ENCODE peak calls at places on chromosomes 1 and 21, in seven cellular contexts. One of them, this sample, is unnamed.

GRCh38 chr1:184036517-184036949 is 995 bp downstream of the COLGALT2 start:
- DNase-seq in progenitor cell of endocrine pancreas: peak; percentile 20
- DNase-seq in T-helper 2 cell: peak; percentile 24
- DNase-seq in CD8-positive, alpha-beta memory T cell: no peak
- DNase-seq in NCI-H345: peak; percentile 12
- DNase-seq in left cardiac atrium: peak; percentile 26
- DNase-seq in NCI-H1105: no peak
- DNase-seq in this sample: no peak

GRCh38 chr1:15116966-15117365 is 36.6 kb upstream of the TMEM51 start:
- DNase-seq in left cardiac atrium: no peak
- DNase-seq in progenitor cell of endocrine pancreas: no peak
- DNase-seq in NCI-H345: no peak
- DNase-seq in CD8-positive, alpha-beta memory T cell: no peak
- DNase-seq in NCI-H1105: no peak
- DNase-seq in T-helper 2 cell: no peak
- DNase-seq in this sample: no peak

GRCh38 chr1:151945725-151946365 is 36.5 kb upstream of the THEM4 start:
- DNase-seq in left cardiac atrium: peak; percentile 92
- DNase-seq in NCI-H1105: peak; percentile 59
- DNase-seq in T-helper 2 cell: peak; percentile 93
- DNase-seq in CD8-positive, alpha-beta memory T cell: peak; percentile 85
- DNase-seq in NCI-H345: peak; percentile 7
- DNase-seq in progenitor cell of endocrine pancreas: no peak
- DNase-seq in this sample: peak; percentile 87

GRCh38 chr1:7538849-7539771 is 232.0 kb upstream of the VAMP3 start:
- DNase-seq in NCI-H345: peak; percentile 7
- DNase-seq in CD8-positive, alpha-beta memory T cell: no peak
- DNase-seq in NCI-H1105: no peak
- DNase-seq in T-helper 2 cell: no peak
- DNase-seq in progenitor cell of endocrine pancreas: no peak
- DNase-seq in left cardiac atrium: no peak
- DNase-seq in this sample: no peak

GRCh38 chr1:205430631-205431305 is 8.9 kb upstream of the LEMD1 start:
- DNase-seq in left cardiac atrium: peak; percentile 59
- DNase-seq in NCI-H1105: peak; percentile 34
- DNase-seq in progenitor cell of endocrine pancreas: peak; percentile 47
- DNase-seq in CD8-positive, alpha-beta memory T cell: peak; percentile 42
- DNase-seq in NCI-H345: peak; percentile 8
- DNase-seq in T-helper 2 cell: peak; percentile 38
- DNase-seq in this sample: peak; percentile 24

GRCh38 chr1:31054958-31055481 is 10.5 kb downstream of the PUM1 start:
- DNase-seq in progenitor cell of endocrine pancreas: no peak
- DNase-seq in CD8-positive, alpha-beta memory T cell: no peak
- DNase-seq in NCI-H1105: no peak
- DNase-seq in NCI-H345: no peak
- DNase-seq in T-helper 2 cell: no peak
- DNase-seq in left cardiac atrium: no peak
- DNase-seq in this sample: no peak

GRCh38 chr1:21520899-21521716 is 11.9 kb downstream of the ALPL start:
- DNase-seq in T-helper 2 cell: no peak
- DNase-seq in NCI-H1105: no peak
- DNase-seq in progenitor cell of endocrine pancreas: no peak
- DNase-seq in NCI-H345: no peak
- DNase-seq in left cardiac atrium: no peak
- DNase-seq in CD8-positive, alpha-beta memory T cell: no peak
- DNase-seq in this sample: no peak

GRCh38 chr1:240008298-240008697 is 83.4 kb upstream of the FMN2 start:
- DNase-seq in NCI-H345: no peak
- DNase-seq in T-helper 2 cell: no peak
- DNase-seq in NCI-H1105: no peak
- DNase-seq in left cardiac atrium: no peak
- DNase-seq in CD8-positive, alpha-beta memory T cell: no peak
- DNase-seq in progenitor cell of endocrine pancreas: no peak
- DNase-seq in this sample: no peak

GRCh38 chr1:53968125-53968513 is 22.0 kb downstream of the LRRC42 start:
- DNase-seq in progenitor cell of endocrine pancreas: no peak
- DNase-seq in T-helper 2 cell: no peak
- DNase-seq in left cardiac atrium: no peak
- DNase-seq in CD8-positive, alpha-beta memory T cell: no peak
- DNase-seq in NCI-H345: peak; percentile 6
- DNase-seq in NCI-H1105: no peak
- DNase-seq in this sample: no peak

GRCh38 chr1:204731509-204731908 is 46.0 kb upstream of the LRRN2 start:
- DNase-seq in NCI-H345: peak; percentile 46
- DNase-seq in left cardiac atrium: no peak
- DNase-seq in T-helper 2 cell: no peak
- DNase-seq in NCI-H1105: no peak
- DNase-seq in progenitor cell of endocrine pancreas: no peak
- DNase-seq in CD8-positive, alpha-beta memory T cell: no peak
- DNase-seq in this sample: no peak

GRCh38 chr21:45200596-45201296 is 86.9 kb downstream of the POFUT2 start:
- DNase-seq in progenitor cell of endocrine pancreas: no peak
- DNase-seq in T-helper 2 cell: no peak
- DNase-seq in CD8-positive, alpha-beta memory T cell: no peak
- DNase-seq in NCI-H345: peak; percentile 72
- DNase-seq in left cardiac atrium: no peak
- DNase-seq in NCI-H1105: no peak
- DNase-seq in this sample: no peak

GRCh38 chr21:32554832-32555436 is 30.4 kb downstream of the TCP10L start:
- DNase-seq in progenitor cell of endocrine pancreas: no peak
- DNase-seq in T-helper 2 cell: no peak
- DNase-seq in CD8-positive, alpha-beta memory T cell: no peak
- DNase-seq in left cardiac atrium: no peak
- DNase-seq in NCI-H345: no peak
- DNase-seq in NCI-H1105: no peak
- DNase-seq in this sample: no peak

GRCh38 chr1:173488001-173488400 is 10.9 kb downstream of the PRDX6 start:
- DNase-seq in NCI-H1105: no peak
- DNase-seq in NCI-H345: no peak
- DNase-seq in progenitor cell of endocrine pancreas: no peak
- DNase-seq in T-helper 2 cell: no peak
- DNase-seq in left cardiac atrium: no peak
- DNase-seq in CD8-positive, alpha-beta memory T cell: no peak
- DNase-seq in this sample: no peak

GRCh38 chr1:57093122-57093521 is 127.3 kb upstream of the C8B start:
- DNase-seq in progenitor cell of endocrine pancreas: no peak
- DNase-seq in CD8-positive, alpha-beta memory T cell: no peak
- DNase-seq in NCI-H1105: no peak
- DNase-seq in T-helper 2 cell: no peak
- DNase-seq in NCI-H345: no peak
- DNase-seq in left cardiac atrium: no peak
- DNase-seq in this sample: no peak

GRCh38 chr1:168799918-168800605 is 71.1 kb upstream of the DPT start:
- DNase-seq in NCI-H345: no peak
- DNase-seq in NCI-H1105: no peak
- DNase-seq in CD8-positive, alpha-beta memory T cell: no peak
- DNase-seq in T-helper 2 cell: no peak
- DNase-seq in progenitor cell of endocrine pancreas: no peak
- DNase-seq in left cardiac atrium: no peak
- DNase-seq in this sample: no peak

GRCh38 chr1:219927956-219928790 is at the start of gene SLC30A10:
- DNase-seq in NCI-H345: peak; percentile 54
- DNase-seq in progenitor cell of endocrine pancreas: peak; percentile 28
- DNase-seq in left cardiac atrium: peak; percentile 28
- DNase-seq in NCI-H1105: peak; percentile 23
- DNase-seq in T-helper 2 cell: peak; percentile 23
- DNase-seq in CD8-positive, alpha-beta memory T cell: no peak
- DNase-seq in this sample: no peak

GRCh38 chr1:110746644-110747259 is 72.0 kb upstream of the KCNA3 start:
- DNase-seq in NCI-H345: no peak
- DNase-seq in progenitor cell of endocrine pancreas: peak; percentile 60
- DNase-seq in CD8-positive, alpha-beta memory T cell: peak; percentile 38
- DNase-seq in T-helper 2 cell: peak; percentile 65
- DNase-seq in NCI-H1105: no peak
- DNase-seq in left cardiac atrium: peak; percentile 49
- DNase-seq in this sample: peak; percentile 37

GRCh38 chr1:99600782-99601181 is 45.1 kb upstream of the PALMD start:
- DNase-seq in NCI-H345: no peak
- DNase-seq in T-helper 2 cell: no peak
- DNase-seq in CD8-positive, alpha-beta memory T cell: no peak
- DNase-seq in NCI-H1105: no peak
- DNase-seq in progenitor cell of endocrine pancreas: no peak
- DNase-seq in left cardiac atrium: no peak
- DNase-seq in this sample: no peak

GRCh38 chr1:22875240-22875639 is 97.4 kb downstream of the LACTBL1 start:
- DNase-seq in progenitor cell of endocrine pancreas: no peak
- DNase-seq in NCI-H345: no peak
- DNase-seq in NCI-H1105: no peak
- DNase-seq in T-helper 2 cell: no peak
- DNase-seq in CD8-positive, alpha-beta memory T cell: no peak
- DNase-seq in left cardiac atrium: no peak
- DNase-seq in this sample: no peak

GRCh38 chr1:27296773-27297214 is 25.2 kb upstream of the TMEM222 start:
- DNase-seq in left cardiac atrium: peak; percentile 77
- DNase-seq in NCI-H1105: peak; percentile 47
- DNase-seq in NCI-H345: peak; percentile 48
- DNase-seq in T-helper 2 cell: peak; percentile 43
- DNase-seq in CD8-positive, alpha-beta memory T cell: peak; percentile 60
- DNase-seq in progenitor cell of endocrine pancreas: peak; percentile 65
- DNase-seq in this sample: peak; percentile 41

GRCh38 chr1:176504848-176505553 is 42.0 kb downstream of the PAPPA2 start:
- DNase-seq in CD8-positive, alpha-beta memory T cell: no peak
- DNase-seq in T-helper 2 cell: no peak
- DNase-seq in progenitor cell of endocrine pancreas: no peak
- DNase-seq in NCI-H345: no peak
- DNase-seq in NCI-H1105: no peak
- DNase-seq in left cardiac atrium: no peak
- DNase-seq in this sample: no peak

GRCh38 chr1:240635466-240636256 is 23.7 kb upstream of the GREM2 start:
- DNase-seq in CD8-positive, alpha-beta memory T cell: no peak
- DNase-seq in NCI-H345: no peak
- DNase-seq in left cardiac atrium: no peak
- DNase-seq in NCI-H1105: no peak
- DNase-seq in progenitor cell of endocrine pancreas: no peak
- DNase-seq in T-helper 2 cell: no peak
- DNase-seq in this sample: no peak

GRCh38 chr1:240337795-240338194 is 246.1 kb downstream of the FMN2 start:
- DNase-seq in NCI-H345: no peak
- DNase-seq in progenitor cell of endocrine pancreas: no peak
- DNase-seq in CD8-positive, alpha-beta memory T cell: no peak
- DNase-seq in NCI-H1105: no peak
- DNase-seq in T-helper 2 cell: no peak
- DNase-seq in left cardiac atrium: no peak
- DNase-seq in this sample: no peak

This sample was measured in effector memory CD4-positive, alpha-beta T cell.